ENCODE peak calls at places on chromosomes 16 and 17, in nine cellular contexts. X is colonic mucosa, O is heart left ventricle, C is BE2C, H is mucosa of descending colon, S is spleen, J is IMR-90, E is breast epithelium, M is right lobe of liver. T is an unnamed sample.
A peak's percentile ranks its signal among the peaks of the same experiment; 100 is the strongest.

GRCh38 chr17:81513669-81514484 is 1.3 kb upstream of the ACTG1 start:
- DNase-seq in H (peak; percentile 85), X (peak; percentile 72), C (peak; percentile 25), J (peak; percentile 68), S (peak; percentile 92), E (peak; percentile 75), O (peak; percentile 83), M (peak; percentile 66), T (peak; percentile 73)

GRCh38 chr16:7405166-7405565 is 72.5 kb downstream of the RBFOX1 start:
- DNase-seq in E (no peak), J (no peak), X (no peak), M (no peak), H (no peak), S (no peak), O (peak; percentile 81), C (no peak), T (peak; percentile 50)

GRCh38 chr16:85395207-85395912 is 217.8 kb upstream of the GSE1 start:
- DNase-seq in O (peak; percentile 79), S (peak; percentile 71), J (peak; percentile 98), H (peak; percentile 74), M (peak; percentile 50), E (no peak), X (peak; percentile 66), C (peak; percentile 97), T (peak; percentile 73)

GRCh38 chr16:78340590-78340989 is 241.1 kb downstream of the WWOX start:
- DNase-seq in H (no peak), X (no peak), O (no peak), S (no peak), E (no peak), M (no peak), J (no peak), C (no peak), T (no peak)

GRCh38 chr16:20844054-20844453 is 37.7 kb downstream of the REXO5 start:
- DNase-seq in H (no peak), M (no peak), O (no peak), J (no peak), X (no peak), S (no peak), E (no peak), C (no peak), T (no peak)

GRCh38 chr17:1878419-1879121 is 48.8 kb downstream of the RPA1 start:
- DNase-seq in H (no peak), M (no peak), J (no peak), X (no peak), C (no peak), E (no peak), O (peak; percentile 44), S (no peak), T (no peak)

GRCh38 chr17:68341482-68341881 is 50.2 kb downstream of the ARSG start:
- DNase-seq in X (no peak), E (no peak), S (no peak), J (no peak), C (no peak), O (no peak), M (no peak), H (no peak), T (no peak)

GRCh38 chr16:28534542-28535373 is 4.0 kb downstream of the NUPR1 start:
- DNase-seq in E (no peak), C (no peak), J (no peak), S (no peak), O (peak; percentile 45), H (no peak), X (peak; percentile 45), M (peak; percentile 90), T (no peak)

GRCh38 chr17:55617441-55617840 is 105.2 kb downstream of the TMEM100 start:
- DNase-seq in H (no peak), C (no peak), S (no peak), J (no peak), O (no peak), E (no peak), X (peak; percentile 19), M (no peak), T (no peak)

GRCh38 chr17:51004249-51004648 is 116.4 kb downstream of the SPAG9 start:
- DNase-seq in M (no peak), H (no peak), X (no peak), C (no peak), S (no peak), O (no peak), J (no peak), E (no peak), T (no peak)

GRCh38 chr17:70034158-70034557 is 40.9 kb upstream of the KCNJ16 start:
- DNase-seq in H (no peak), X (no peak), M (no peak), C (no peak), E (no peak), O (no peak), S (no peak), J (no peak), T (no peak)

GRCh38 chr16:47774661-47775060 is 313.5 kb downstream of the PHKB start:
- DNase-seq in C (no peak), E (no peak), J (peak; percentile 52), X (peak; percentile 57), S (no peak), O (no peak), H (no peak), M (no peak), T (no peak)

GRCh38 chr16:4580245-4580644 is 24.1 kb downstream of the C16orf96 start:
- DNase-seq in X (no peak), J (no peak), M (no peak), H (no peak), O (no peak), E (no peak), S (no peak), C (no peak), T (no peak)

GRCh38 chr17:38789185-38789584 is 10.2 kb downstream of the PIP4K2B start:
- DNase-seq in C (peak; percentile 60), S (no peak), H (no peak), X (no peak), O (no peak), E (no peak), J (peak; percentile 19), M (no peak), T (no peak)

GRCh38 chr17:83065660-83066542 is 13.5 kb upstream of the METRNL start:
- DNase-seq in M (peak; percentile 29), O (peak; percentile 13), S (peak; percentile 53), C (peak; percentile 2), H (peak; percentile 47), E (peak; percentile 39), J (no peak), X (peak; percentile 15), T (no peak)

GRCh38 chr16:77599793-77600415 is 122.4 kb upstream of the NUDT7 start:
- DNase-seq in J (peak; percentile 47), S (no peak), E (no peak), O (no peak), C (peak; percentile 44), H (no peak), X (peak; percentile 32), M (no peak), T (peak; percentile 19)

DNA sequence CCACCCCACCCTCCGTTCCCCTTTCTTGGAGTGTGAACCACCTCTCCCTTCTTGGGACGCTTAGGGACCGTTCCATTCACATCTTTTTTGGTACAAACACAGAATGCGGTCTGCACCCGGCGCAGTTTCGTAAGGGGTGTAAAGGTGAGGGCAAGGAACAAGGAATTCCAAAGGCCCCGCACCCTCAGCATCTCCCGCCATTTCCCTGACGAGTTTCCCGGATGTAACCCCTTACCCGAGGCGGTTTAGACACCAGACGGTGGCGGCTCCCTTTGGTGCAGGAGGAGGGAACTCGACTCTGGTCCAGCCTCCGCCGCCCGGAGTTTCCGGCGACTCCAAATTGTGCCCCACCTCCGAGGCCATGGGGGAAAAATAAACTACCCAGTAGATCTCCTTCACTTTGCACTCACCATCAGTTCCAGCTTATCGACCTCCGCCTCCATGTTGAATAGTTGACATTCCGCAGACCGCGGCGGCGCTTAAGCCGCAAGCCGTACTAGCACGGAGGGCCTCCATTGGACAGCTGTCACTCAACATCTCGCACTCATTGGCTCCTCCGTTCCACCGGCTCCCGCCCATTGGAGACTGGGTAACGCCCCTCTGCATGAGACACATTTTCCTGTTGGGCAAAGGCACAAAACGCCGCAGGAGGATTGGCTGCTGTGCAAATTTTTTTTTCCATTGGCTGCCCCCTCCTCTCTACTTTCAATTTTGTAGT is at the start of gene SKA2:
- DNase-seq in O (peak; percentile 98), M (peak; percentile 97), H (peak; percentile 97), C (peak; percentile 98), X (peak; percentile 84), J (no peak), S (peak; percentile 96), E (peak; percentile 95), T (peak; percentile 93)
- TF ChIP-seq CTCF in O (no peak), M (no peak), H (no peak), C (no peak), X (no peak), J (no peak), S (no peak), E (no peak), T (no peak)

DNA sequence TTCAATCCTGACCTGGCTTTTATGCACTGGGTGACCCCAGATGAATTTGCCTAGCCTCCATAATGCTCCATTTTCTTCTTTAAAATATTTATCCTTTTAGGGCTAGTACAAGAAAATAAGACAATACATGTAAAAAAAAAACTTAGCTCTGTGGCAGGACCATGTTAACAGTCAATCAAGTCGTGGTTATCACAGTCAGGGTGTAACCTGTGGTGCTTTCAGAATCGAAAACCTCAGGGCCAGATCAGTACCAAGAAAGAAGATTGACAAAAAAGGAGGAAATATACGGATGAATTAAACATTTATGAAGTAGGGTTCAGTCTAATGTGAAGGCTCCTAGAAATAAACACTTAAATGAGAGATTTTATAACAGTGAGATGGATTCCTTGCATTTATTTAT is 347.2 kb upstream of the MAF start:
- DNase-seq in H (no peak), M (no peak), E (no peak), X (no peak), J (no peak), O (no peak), C (no peak), S (no peak), T (no peak)
- H3K4me1 ChIP-seq in H (no peaks in the 10 kb centered on the region), M (no peaks in the 10 kb centered on the region), E (no peaks in the 10 kb centered on the region), X (no peaks in the 10 kb centered on the region), J (no peaks in the 10 kb centered on the region), O (no peaks in the 10 kb centered on the region), C (no peaks in the 10 kb centered on the region), S (no peaks in the 10 kb centered on the region), T (peaks cover 6% of the 10 kb centered on the region)

GRCh38 chr16:50547340-50547865 is 793 bp upstream of the NKD1 start:
- DNase-seq in E (no peak), M (peak; percentile 65), H (peak; percentile 77), C (peak; percentile 30), J (no peak), X (peak; percentile 57), O (no peak), S (peak; percentile 88), T (no peak)
- TF ChIP-seq CTCF in E (no peak), M (peak; percentile 41), H (no peak), C (no peak), J (no peak), X (no peak), O (no peak), S (peak; percentile 49), T (no peak)

DNA sequence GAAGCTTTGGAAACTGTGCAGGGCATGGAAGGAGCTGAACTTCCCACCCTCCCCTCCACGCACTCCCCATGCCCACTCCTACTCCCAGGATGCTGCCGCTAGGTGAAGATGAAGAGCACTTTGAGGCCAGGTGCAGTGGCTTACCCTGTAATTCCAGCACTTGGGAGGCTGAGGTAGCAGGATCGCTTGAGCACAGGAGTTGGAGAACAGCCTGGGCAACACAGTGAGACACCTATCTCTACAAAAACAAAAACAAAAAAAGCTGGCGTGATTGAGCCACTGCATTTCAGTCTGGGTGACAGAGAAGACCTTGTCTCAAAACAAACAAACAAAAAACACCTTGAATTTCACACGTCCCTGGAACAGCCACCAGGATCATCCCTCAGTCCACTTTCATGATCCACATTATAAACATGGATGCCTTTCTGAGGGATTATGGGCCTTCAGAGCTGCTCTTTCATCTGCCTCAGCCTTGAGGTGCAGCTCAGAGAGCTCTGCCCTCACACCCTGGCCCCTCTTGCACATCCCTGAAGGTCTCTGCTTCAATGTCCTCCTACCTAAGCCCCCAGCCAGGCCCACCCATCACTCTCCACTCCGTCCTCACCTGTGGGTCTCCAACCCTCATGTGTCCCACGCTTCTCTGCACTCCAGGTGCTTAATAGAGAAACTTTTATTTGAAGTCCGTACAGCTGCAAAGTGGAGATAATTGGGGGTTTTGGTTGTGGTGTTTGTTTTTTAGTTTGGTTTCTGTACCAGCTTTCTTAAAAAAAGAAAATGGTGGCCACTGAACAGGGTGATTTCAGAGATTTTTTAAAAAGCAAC is 25.8 kb downstream of the PHB1 start:
- DNase-seq in E (no peak), M (no peak), O (no peak), C (no peak), J (peak; percentile 28), H (no peak), X (no peak), S (peak; percentile 61), T (no peak)
- H3K4me1 ChIP-seq in E (peaks cover 4% of the 10 kb centered on the region), M (no peaks in the 10 kb centered on the region), O (no peaks in the 10 kb centered on the region), C (peaks cover 13% of the 10 kb centered on the region), J (peaks cover 8% of the 10 kb centered on the region), H (peaks cover 7% of the 10 kb centered on the region), X (peaks cover 10% of the 10 kb centered on the region), S (peaks cover 71% of the 10 kb centered on the region), T (peaks cover 63% of the 10 kb centered on the region)

T was measured in heart right ventricle.